ENCODE peak calls at places on chromosomes 3 and 15, in four cellular contexts. O is K562, D is HCT116, A is lower lobe of right lung. J is an unnamed sample.

GRCh38 chr3:25789209-25789595 is 688 bp upstream of the OXSM start:
- DNase-seq in O (no peak), D (no peak), A (no peak), J (no peak)

GRCh38 chr3:43013743-43014155 is 34.6 kb downstream of the GASK1A start:
- DNase-seq in O (no peak), D (no peak), A (no peak), J (no peak)

GRCh38 chr3:28786446-28786845 is 437.8 kb upstream of the AZI2 start:
- DNase-seq in O (no peak), D (no peak), A (no peak), J (no peak)

GRCh38 chr3:31197941-31198340 is 303.5 kb upstream of the GADL1 start:
- DNase-seq in O (no peak), D (no peak), A (no peak), J (no peak)

GRCh38 chr3:122921791-122922651 is 105.5 kb downstream of the SEMA5B start:
- DNase-seq in O (peak; percentile 55), D (no peak), A (no peak), J (no peak)

GRCh38 chr3:151503074-151503473 is 42.2 kb upstream of the IGSF10 start:
- DNase-seq in O (no peak), D (no peak), A (no peak), J (no peak)

GRCh38 chr15:58167095-58167591 is 29.0 kb downstream of the AQP9 start:
- DNase-seq in O (peak; percentile 67), D (no peak), A (no peak), J (no peak)

GRCh38 chr15:42608110-42608531 is 32.7 kb downstream of the STARD9 start:
- DNase-seq in O (peak; percentile 52), D (no peak), A (peak; percentile 56), J (no peak)

GRCh38 chr3:107897471-107898180 is 193.2 kb downstream of the CD47 start:
- DNase-seq in O (no peak), D (no peak), A (no peak), J (no peak)

GRCh38 chr3:36394176-36394575 is 13.9 kb downstream of the STAC start:
- DNase-seq in O (no peak), D (no peak), A (no peak), J (no peak)

GRCh38 chr15:74826372-74826819 is at the start of gene CPLX3:
- DNase-seq in O (peak; percentile 36), D (no peak), A (no peak), J (no peak)

GRCh38 chr3:46405301-46406079 is 1.4 kb downstream of the CCR5AS start:
- DNase-seq in O (no peak), D (no peak), A (peak; percentile 69), J (no peak)

GRCh38 chr3:143637133-143637532 is 211.1 kb downstream of the SLC9A9 start:
- DNase-seq in O (no peak), D (no peak), A (no peak), J (no peak)

DNA sequence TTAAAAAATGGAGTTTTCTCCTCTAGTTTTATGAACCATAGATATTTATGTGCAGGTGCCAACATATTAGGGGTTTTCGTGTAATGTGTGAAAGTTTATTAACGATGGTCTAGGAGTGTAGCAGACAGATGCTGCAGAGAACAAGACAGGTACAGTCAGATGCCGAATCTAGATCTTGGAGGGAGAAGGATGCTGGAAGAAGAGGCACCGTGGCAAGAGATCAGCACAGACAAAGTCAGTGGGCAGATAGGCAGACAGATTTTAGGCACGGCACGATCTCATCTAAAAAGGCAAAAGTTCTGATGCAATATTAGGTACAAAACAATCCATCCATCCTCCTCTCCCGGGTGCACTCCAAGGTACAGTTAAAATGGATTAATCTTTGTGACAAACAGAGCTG is 161.6 kb downstream of the TIGIT start:
- DNase-seq in O (no peak), D (no peak), A (no peak), J (no peak)
- H3K4me3 ChIP-seq in O (no peak overlapping the region), D (no peak overlapping the region), A (no peak overlapping the region), J (peak overlapping the region; percentile 64)

DNA sequence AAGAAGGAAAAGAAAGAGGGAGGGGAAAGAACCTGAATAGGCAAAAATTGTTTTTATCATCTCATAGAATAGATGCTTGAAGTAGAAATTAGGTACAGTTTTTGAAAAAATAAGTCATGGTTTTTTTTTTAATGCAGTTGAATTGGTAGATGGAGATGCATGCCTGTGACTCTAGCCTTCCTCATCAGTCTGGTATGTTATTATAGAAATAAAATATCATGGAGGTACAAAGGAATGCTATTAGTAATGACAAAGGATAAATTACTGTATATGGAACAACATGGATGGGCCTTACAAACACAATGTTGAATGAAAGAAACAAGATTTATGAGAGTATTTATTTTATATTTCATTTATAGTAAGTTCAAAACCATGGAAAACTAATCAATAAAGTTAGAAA is 162.4 kb upstream of the GALNT15 start:
- DNase-seq in O (no peak), D (no peak), A (no peak), J (no peak)
- H3K27ac ChIP-seq in O (no peak overlapping the region), D (no peak overlapping the region), A (no peak overlapping the region), J (no peak overlapping the region)

DNA sequence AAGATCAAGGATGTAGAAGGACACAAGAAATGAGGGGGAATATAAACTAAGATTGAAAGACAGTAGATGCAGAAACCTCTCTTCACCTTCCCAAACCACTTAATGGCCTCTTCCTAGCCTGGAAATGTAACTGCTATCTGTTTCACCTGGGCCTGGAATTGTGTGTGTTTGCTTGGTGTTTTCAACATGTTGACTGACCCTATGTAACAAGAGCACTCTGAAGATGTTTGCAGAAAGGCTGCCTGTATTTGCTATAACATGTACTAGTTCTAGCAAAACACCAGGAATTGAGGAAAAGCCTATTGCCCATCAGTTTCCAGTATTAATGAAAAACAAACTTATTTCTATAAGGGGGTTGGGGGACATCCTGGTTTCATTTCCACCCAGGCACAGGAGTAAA is 248.3 kb downstream of the WDR72 start:
- DNase-seq in O (no peak), D (no peak), A (no peak), J (no peak)
- H3K27me3 ChIP-seq in O (no peaks in the 10 kb centered on the region), D (no peaks in the 10 kb centered on the region), A (no peaks in the 10 kb centered on the region), J (peaks cover 4% of the 10 kb centered on the region)

GRCh38 chr3:71172176-71172575 is 411.4 kb downstream of the FOXP1 start:
- DNase-seq in O (no peak), D (no peak), A (no peak), J (no peak)
- H3K4me3 ChIP-seq in O (no peak overlapping the region), D (no peak overlapping the region), A (no peak overlapping the region), J (no peak overlapping the region)

GRCh38 chr3:141407043-141407442 is 38.7 kb downstream of the ZBTB38 start:
- DNase-seq in O (no peak), D (no peak), A (no peak), J (no peak)
- H3K27ac ChIP-seq in O (no peak overlapping the region), D (no peak overlapping the region), A (peak overlapping the region; percentile 66), J (peak overlapping the region; percentile 99)

GRCh38 chr3:30077746-30078145 is 528.7 kb upstream of the TGFBR2 start:
- DNase-seq in O (no peak), D (no peak), A (no peak), J (no peak)

GRCh38 chr3:30076899-30077298 is 529.5 kb upstream of the TGFBR2 start:
- DNase-seq in O (no peak), D (no peak), A (no peak), J (no peak)

GRCh38 chr3:30081904-30082303 is 524.5 kb upstream of the TGFBR2 start:
- DNase-seq in O (no peak), D (no peak), A (no peak), J (no peak)

GRCh38 chr3:30075514-30075913 is 530.9 kb upstream of the TGFBR2 start:
- DNase-seq in O (no peak), D (no peak), A (no peak), J (no peak)

GRCh38 chr3:30078736-30079135 is 527.7 kb upstream of the TGFBR2 start:
- DNase-seq in O (no peak), D (no peak), A (no peak), J (no peak)
- H3K27me3 ChIP-seq in O (no peaks in the 10 kb centered on the region), D (no peaks in the 10 kb centered on the region), A (no peaks in the 10 kb centered on the region), J (no peaks in the 10 kb centered on the region)

GRCh38 chr3:126200534-126200933 is 20.1 kb upstream of the ALDH1L1 start:
- DNase-seq in O (no peak), D (no peak), A (no peak), J (no peak)

GRCh38 chr3:126199256-126199655 is 18.9 kb upstream of the ALDH1L1 start:
- DNase-seq in O (no peak), D (no peak), A (no peak), J (no peak)

GRCh38 chr3:126202281-126203079 is 22.1 kb upstream of the ALDH1L1 start:
- DNase-seq in O (no peak), D (no peak), A (no peak), J (no peak)

GRCh38 chr3:126197854-126198584 is 17.6 kb upstream of the ALDH1L1 start:
- DNase-seq in O (peak; percentile 59), D (peak; percentile 67), A (peak; percentile 57), J (peak; percentile 54)

DNA sequence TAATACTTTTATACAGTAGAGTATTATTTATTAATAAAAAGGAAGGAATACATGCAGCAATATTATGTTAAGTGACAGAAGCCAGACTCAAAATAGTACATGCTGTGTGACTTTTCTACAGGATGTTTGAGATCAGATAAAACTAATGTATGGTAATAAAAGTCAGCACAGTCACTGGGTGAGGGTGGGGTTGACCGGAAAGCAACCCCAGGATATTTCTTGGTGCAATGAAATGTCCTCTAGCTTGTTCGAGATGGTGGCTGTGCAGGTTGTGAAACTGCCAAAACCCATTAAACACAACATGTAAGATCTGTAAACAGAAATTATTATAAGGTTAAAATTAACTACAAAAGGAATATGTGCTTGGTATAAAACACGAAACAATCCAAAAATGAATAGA is 20.8 kb upstream of the ALDH1L1 start:
- DNase-seq in O (no peak), D (no peak), A (no peak), J (no peak)
- H3K4me3 ChIP-seq in O (no peak overlapping the region), D (no peak overlapping the region), A (no peak overlapping the region), J (no peak overlapping the region)

DNA sequence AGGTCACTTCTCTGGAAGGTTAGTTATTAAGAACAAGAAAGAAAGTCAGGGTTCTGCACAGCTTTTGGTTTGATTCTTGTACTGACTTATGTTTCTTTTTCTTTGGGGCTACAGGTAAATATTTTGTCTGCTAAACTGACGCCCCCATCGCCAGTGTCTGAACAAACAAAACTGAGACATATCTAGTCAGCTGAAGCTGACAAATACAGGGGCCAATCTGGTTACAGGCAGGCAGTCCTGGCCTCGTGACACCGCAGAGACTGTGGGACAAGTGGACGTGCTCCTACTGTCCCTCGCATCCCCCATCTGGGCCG is 4.6 kb upstream of the RPL14 start:
- DNase-seq in O (no peak), D (no peak), A (no peak), J (no peak)
- H3K27ac ChIP-seq in O (peak overlapping the region; percentile 86), D (peak overlapping the region; percentile 56), A (peak overlapping the region; percentile 96), J (peak overlapping the region; percentile 96)

J was measured in left ventricle myocardium inferior.